ENCODE peak calls at places on chromosomes 12 and 14, in five cellular contexts. X is fibroblast of lung, P is neural progenitor cell, Y is brain microvascular endothelial cell, F is fibroblast of villous mesenchyme. D is an unnamed sample.

GRCh38 chr14:63454863-63455622 is 88.1 kb downstream of the PPP2R5E start:
- DNase-seq in Y (peak), P (no peak), X (peak), F (peak), D (peak)

GRCh38 chr12:115823635-115824034 is 453.9 kb downstream of the MED13L start:
- DNase-seq in F (no peak), P (no peak), X (no peak), Y (no peak), D (no peak)

GRCh38 chr12:68253504-68253903 is at the start of gene IL22:
- DNase-seq in F (no peak), Y (no peak), P (no peak), X (no peak), D (no peak)

GRCh38 chr14:63499701-63500250 is 43.4 kb downstream of the PPP2R5E start:
- DNase-seq in Y (peak), P (no peak), F (peak), X (peak), D (peak)

GRCh38 chr12:15522574-15523187 is 200.4 kb downstream of the PTPRO start:
- DNase-seq in F (peak), P (peak), Y (peak), X (peak), D (peak)

GRCh38 chr14:93912785-93913184 is 14.4 kb upstream of the FAM181A start:
- DNase-seq in X (no peak), Y (no peak), P (no peak), F (no peak), D (no peak)

GRCh38 chr14:56075301-56075700 is 42.9 kb upstream of the PELI2 start:
- DNase-seq in P (no peak), X (no peak), F (no peak), Y (no peak), D (no peak)

GRCh38 chr14:97902630-97903029 is 1105.4 kb downstream of the VRK1 start:
- DNase-seq in F (no peak), Y (no peak), P (no peak), X (no peak), D (no peak)

GRCh38 chr12:85036241-85036707 is at the start of the genes LRRIQ1 and TSPAN19:
- DNase-seq in P (peak), X (peak), Y (peak), F (peak), D (peak)

GRCh38 chr14:33848706-33849454 is 102.0 kb downstream of the EGLN3 start:
- DNase-seq in P (peak), Y (peak), X (peak), F (peak), D (peak)

DNA sequence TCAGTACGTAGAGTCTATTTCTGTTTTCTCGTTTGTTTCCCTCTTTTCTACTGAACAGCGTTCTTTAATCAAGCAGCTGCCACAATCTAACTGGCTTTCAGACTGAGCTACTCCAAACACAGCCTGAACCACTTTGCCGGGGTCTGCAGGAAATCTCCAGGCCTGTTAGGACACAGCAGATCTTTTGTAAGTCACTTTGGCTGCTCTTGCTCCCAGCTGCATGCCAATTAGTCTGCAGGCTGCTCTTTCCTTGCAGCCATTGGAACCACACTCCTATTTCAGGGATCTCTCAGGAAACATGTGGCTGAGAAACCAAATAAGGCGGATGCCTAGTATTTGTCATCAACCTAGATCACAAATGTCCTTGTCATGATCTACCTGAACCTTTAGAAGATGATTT is 73.6 kb downstream of the TMTC1 start:
- DNase-seq in Y (no peak), X (peak), P (peak), F (no peak), D (peak)
- H3K4me3 ChIP-seq in Y (no peak), X (no peak), P (no peak), F (no peak), D (no peak)

GRCh38 chr12:72268386-72268785 is 3.8 kb upstream of the TRHDE start:
- DNase-seq in Y (no peak), P (no peak), X (no peak), F (no peak), D (no peak)

GRCh38 chr12:72267974-72268373 is 4.2 kb upstream of the TRHDE start:
- DNase-seq in X (peak), Y (no peak), P (no peak), F (no peak), D (no peak)

GRCh38 chr12:72261885-72262284 is 10.3 kb upstream of the TRHDE start:
- DNase-seq in P (no peak), F (no peak), Y (no peak), X (no peak), D (no peak)

GRCh38 chr12:72269491-72269890 is 2.7 kb upstream of the TRHDE start:
- DNase-seq in X (peak), Y (no peak), F (no peak), P (no peak), D (no peak)

DNA sequence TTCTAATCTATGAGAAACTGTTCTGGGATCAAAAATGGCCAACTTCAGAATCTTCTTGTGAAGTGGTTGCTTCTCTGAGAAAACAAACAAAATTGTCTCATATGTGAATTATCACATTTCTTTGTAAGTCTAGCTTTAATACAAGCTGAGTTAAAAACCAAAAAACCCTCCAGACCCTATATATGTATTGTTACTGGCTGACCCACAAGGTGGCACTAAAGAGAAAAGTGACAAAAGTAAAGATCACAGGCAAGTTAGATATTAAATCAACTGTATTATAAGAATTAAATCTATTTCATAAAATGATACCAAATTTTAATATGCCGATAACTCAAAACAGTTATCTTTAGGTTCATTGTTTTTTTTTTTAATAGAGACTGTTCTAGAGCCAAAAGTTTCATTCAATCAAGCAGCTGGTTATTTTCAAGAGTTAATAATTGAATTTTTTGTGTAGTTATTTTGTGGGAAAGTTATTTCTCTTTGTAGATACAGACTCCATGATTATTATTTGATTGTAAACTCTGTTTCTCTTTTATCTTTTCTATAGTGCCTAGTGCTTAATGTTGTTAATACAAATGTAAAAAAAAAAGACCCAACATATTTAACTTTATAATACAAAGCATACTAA is 7.5 kb upstream of the TRHDE start:
- DNase-seq in P (peak), Y (no peak), X (no peak), F (peak), D (peak)
- TF ChIP-seq CTCF in P (peak), Y (peak), X (peak), F (peak), D (peak)

DNA sequence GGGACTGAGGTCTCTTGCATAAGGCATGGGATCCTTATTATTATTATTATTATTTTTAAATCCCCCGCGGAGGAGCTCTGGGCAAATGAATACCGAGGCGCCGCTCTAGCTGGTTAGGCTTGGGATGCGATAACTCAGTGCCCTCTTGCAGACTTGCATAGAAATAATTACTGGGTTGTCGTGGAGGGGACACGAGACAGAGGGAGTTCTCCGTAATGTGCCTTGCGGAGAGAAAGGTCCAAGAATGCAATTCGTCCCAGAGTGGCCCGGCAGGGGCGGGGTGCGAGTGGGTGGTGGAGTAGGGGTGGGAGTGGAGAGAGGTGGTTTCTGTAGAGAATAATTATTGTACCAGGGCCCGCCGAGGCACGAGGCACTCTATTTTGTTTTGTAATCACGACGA is 2.5 kb upstream of the TBX5 start:
- DNase-seq in Y (no peak), X (no peak), F (no peak), P (no peak), D (no peak)
- H3K4me3 ChIP-seq in Y (no peak), X (peak), F (peak), P (no peak), D (peak)

GRCh38 chr12:94644622-94645021 is 5.7 kb downstream of the TMCC3 start:
- DNase-seq in Y (peak), X (peak), P (no peak), F (peak), D (peak)

GRCh38 chr12:94650143-94651056 is at the start of gene TMCC3:
- DNase-seq in F (peak), X (peak), Y (no peak), P (peak), D (peak)

GRCh38 chr12:94644141-94644575 is 6.2 kb downstream of the TMCC3 start:
- DNase-seq in F (peak), X (peak), Y (peak), P (no peak), D (peak)

GRCh38 chr12:94648578-94648977 is 1.8 kb downstream of the TMCC3 start:
- DNase-seq in F (peak), Y (no peak), X (no peak), P (no peak), D (peak)

GRCh38 chr12:94649349-94650142 is 811 bp downstream of the TMCC3 start:
- DNase-seq in F (peak), X (peak), P (peak), Y (peak), D (peak)
- TF ChIP-seq CTCF in F (peak), X (no peak), P (peak), Y (peak), D (no peak)

GRCh38 chr12:49322708-49323523 is at the start of gene TROAP:
- DNase-seq in F (peak), Y (peak), X (peak), P (peak), D (peak)

GRCh38 chr12:49327368-49327767 is 4.3 kb downstream of the TROAP start:
- DNase-seq in Y (no peak), X (no peak), F (no peak), P (no peak), D (no peak)

GRCh38 chr12:49325606-49326005 is 2.6 kb downstream of the TROAP start:
- DNase-seq in F (no peak), X (no peak), Y (no peak), P (no peak), D (no peak)

GRCh38 chr12:49322367-49322707 is 718 bp upstream of the TROAP start:
- DNase-seq in Y (no peak), F (no peak), X (no peak), P (no peak), D (no peak)

GRCh38 chr12:49323524-49324097 is 556 bp downstream of the TROAP start:
- DNase-seq in P (no peak), X (no peak), Y (no peak), F (no peak), D (no peak)
- H3K4me3 ChIP-seq in P (peak), X (peak), Y (peak), F (peak), D (peak)

GRCh38 chr12:120257041-120257821 is 8.3 kb downstream of the PXN start:
- DNase-seq in Y (peak), F (peak), X (peak), P (no peak), D (peak)
- TF ChIP-seq CTCF in Y (peak), F (no peak), X (no peak), P (no peak), D (peak)

DNA sequence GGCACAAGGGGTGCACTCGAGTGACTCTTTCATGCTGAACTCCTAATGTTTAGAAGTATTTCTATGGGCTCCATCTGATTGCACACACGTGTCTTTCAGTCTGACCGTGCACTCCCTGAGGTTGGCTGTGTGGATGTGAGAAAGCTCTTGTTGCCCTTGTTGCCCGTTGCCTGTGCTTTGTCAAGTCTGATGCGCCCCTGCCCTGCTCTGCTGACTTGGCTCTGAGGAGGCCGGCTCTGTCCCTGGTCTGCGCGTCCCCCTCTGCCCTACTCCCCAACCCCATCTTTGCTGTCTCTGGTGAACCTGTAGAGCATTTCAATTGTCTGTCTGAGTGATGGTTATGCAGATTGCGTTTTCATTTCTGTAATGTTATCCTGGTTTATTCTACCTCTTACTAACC is 802.3 kb downstream of the NRXN3 start:
- DNase-seq in X (no peak), P (no peak), F (no peak), Y (no peak), D (no peak)
- H3K4me3 ChIP-seq in X (no peak), P (no peak), F (no peak), Y (no peak), D (no peak)

GRCh38 chr12:121189061-121189886 is 20.7 kb upstream of the P2RX4 start:
- DNase-seq in F (no peak), P (no peak), Y (peak), X (no peak), D (no peak)
- TF ChIP-seq CTCF in F (no peak), P (no peak), Y (no peak), X (no peak), D (no peak)

GRCh38 chr12:114666746-114667668 is 17.0 kb downstream of the TBX3 start:
- DNase-seq in P (peak), Y (no peak), X (no peak), F (peak), D (no peak)
- H3K4me3 ChIP-seq in P (peak), Y (no peak), X (no peak), F (peak), D (no peak)